ENCODE peak calls at places on chromosomes 1 and 21, in four cellular contexts. Y is stimulated activated CD4-positive, alpha-beta T cell treated with anti-CD3 and anti-CD28 coated beads, Interleukin-15, amount 100 ng/mL, for 1 hour; R is ELR; D is trophoblast cell. T is an unnamed sample.

GRCh38 chr1:151992345-151993083 is 1.1 kb downstream of the S100A10 start:
- DNase-seq in Y (no peak), R (peak), D (peak), T (peak)

GRCh38 chr21:32403201-32403701 is 9.3 kb upstream of the EVA1C start:
- DNase-seq in Y (peak), R (peak), D (peak), T (peak)

GRCh38 chr1:21396516-21396915 is 43.4 kb upstream of the NBPF3 start:
- DNase-seq in Y (no peak), R (no peak), D (no peak), T (no peak)

GRCh38 chr21:41466024-41466820 is 40.2 kb downstream of the MX1 start:
- DNase-seq in Y (no peak), R (no peak), D (no peak), T (no peak)

GRCh38 chr1:194159941-194160340 is 973.5 kb upstream of the B3GALT2 start:
- DNase-seq in Y (no peak), R (peak), D (no peak), T (no peak)

GRCh38 chr1:65791860-65792670 is 630 bp upstream of the PDE4B start:
- DNase-seq in Y (no peak), R (peak), D (no peak), T (no peak)

GRCh38 chr1:87204441-87204840 is 124.2 kb upstream of the LMO4 start:
- DNase-seq in Y (no peak), R (no peak), D (no peak), T (no peak)

GRCh38 chr1:103256490-103256889 is 148.2 kb upstream of the COL11A1 start:
- DNase-seq in Y (no peak), R (peak), D (no peak), T (no peak)